ENCODE peak calls at places on chromosome 20, in six cellular contexts. M, W, T, E, P and F are unnamed samples.

GRCh38 chr20:34529742-34530141 is 13.5 kb downstream of the DYNLRB1 start:
- DNase-seq in M (no peak), W (no peak), T (no peak), E (no peak), P (no peak), F (no peak)

GRCh38 chr20:48659888-48660287 is 167.9 kb downstream of the PREX1 start:
- DNase-seq in M (no peak), W (no peak), T (no peak), E (no peak), P (no peak), F (no peak)

GRCh38 chr20:19849341-19850189 is 91.5 kb downstream of the RIN2 start:
- DNase-seq in M (peak; percentile 3), W (peak; percentile 50), T (no peak), E (no peak), P (no peak), F (no peak)

GRCh38 chr20:61640171-61640570 is 388.1 kb downstream of the CDH4 start:
- DNase-seq in M (peak; percentile 21), W (peak; percentile 68), T (no peak), E (no peak), P (peak; percentile 32), F (peak; percentile 58)

GRCh38 chr20:64223526-64224067 is 32.0 kb upstream of the PCMTD2 start:
- DNase-seq in M (peak; percentile 31), W (peak; percentile 24), T (peak; percentile 46), E (no peak), P (no peak), F (peak; percentile 14)

GRCh38 chr20:20060234-20060998 is 8.1 kb downstream of the CFAP61 start:
- DNase-seq in M (no peak), W (no peak), T (no peak), E (no peak), P (no peak), F (no peak)

GRCh38 chr20:53100476-53100911 is 128.3 kb downstream of the TSHZ2 start:
- DNase-seq in M (no peak), W (no peak), T (no peak), E (no peak), P (no peak), F (peak; percentile 49)

GRCh38 chr20:32227744-32228688 is 20.3 kb downstream of the POFUT1 start:
- DNase-seq in M (no peak), W (no peak), T (peak; percentile 36), E (no peak), P (no peak), F (no peak)

GRCh38 chr20:61735503-61735785 is 330.2 kb downstream of the TAF4 start:
- DNase-seq in M (no peak), W (no peak), T (no peak), E (no peak), P (no peak), F (no peak)

GRCh38 chr20:7712661-7713060 is 227.6 kb downstream of the HAO1 start:
- DNase-seq in M (no peak), W (no peak), T (no peak), E (no peak), P (no peak), F (no peak)

GRCh38 chr20:25065044-25065624 is 7.2 kb upstream of the ACSS1 start:
- DNase-seq in M (no peak), W (no peak), T (no peak), E (no peak), P (no peak), F (no peak)

GRCh38 chr20:34262488-34263288 is 21.5 kb downstream of the ASIP start:
- DNase-seq in M (peak; percentile 56), W (peak; percentile 38), T (peak; percentile 48), E (no peak), P (no peak), F (peak; percentile 75)

GRCh38 chr20:36607586-36608387 is 2.2 kb downstream of the RAB5IF start:
- DNase-seq in M (no peak), W (no peak), T (no peak), E (no peak), P (no peak), F (no peak)
- H3K4me3 ChIP-seq in M (peak overlapping the region; percentile 90), W (no peak overlapping the region), T (peak overlapping the region; percentile 84), E (peak overlapping the region; percentile 76), P (no peak overlapping the region), F (no peak overlapping the region)

DNA sequence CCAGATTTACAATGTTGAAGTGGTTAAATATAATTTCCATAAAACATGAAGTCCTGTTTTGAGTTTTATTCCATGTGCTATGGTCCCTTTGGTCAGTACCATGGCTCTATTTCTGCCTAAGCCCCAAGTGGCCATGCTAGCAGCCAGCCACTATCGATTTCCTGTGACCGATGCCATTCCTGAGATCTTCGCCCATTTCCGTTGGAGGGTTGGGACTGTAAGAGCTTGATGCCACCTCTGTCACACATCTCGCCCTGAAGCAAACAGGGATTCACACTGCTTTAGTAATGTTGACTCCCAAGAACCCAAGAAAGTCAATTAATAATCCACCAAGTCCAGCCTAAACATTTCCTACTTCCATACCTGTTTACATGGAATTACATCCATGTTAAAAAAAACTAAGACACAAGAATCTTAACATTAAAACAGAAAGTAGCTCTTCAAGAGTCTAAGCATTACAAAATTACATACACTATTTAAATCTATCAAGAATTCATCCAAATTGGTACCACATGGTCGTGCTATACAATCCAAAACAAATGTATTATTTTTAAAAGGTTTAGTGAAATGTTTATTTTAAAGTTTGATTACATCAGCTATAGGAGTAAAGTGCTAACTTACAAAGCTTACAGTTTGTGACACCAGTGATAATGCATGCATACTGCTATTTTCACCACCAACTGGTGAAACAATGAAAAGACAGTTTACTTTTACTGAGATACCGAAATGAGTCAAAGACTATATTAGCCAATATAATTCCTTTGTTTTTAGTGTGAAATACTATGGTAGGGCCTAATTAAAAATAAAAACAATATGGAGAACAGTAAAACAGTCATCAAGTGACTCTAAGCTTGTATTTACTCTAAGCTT is 2.5 kb downstream of the RBM39 start:
- DNase-seq in M (peak; percentile 53), W (peak; percentile 34), T (no peak), E (no peak), P (no peak), F (peak; percentile 62)
- TF ChIP-seq CTCF in M (no peak), W (peak; percentile 24), T (peak; percentile 25), E (no peak), P (peak; percentile 1), F (peak; percentile 34)

DNA sequence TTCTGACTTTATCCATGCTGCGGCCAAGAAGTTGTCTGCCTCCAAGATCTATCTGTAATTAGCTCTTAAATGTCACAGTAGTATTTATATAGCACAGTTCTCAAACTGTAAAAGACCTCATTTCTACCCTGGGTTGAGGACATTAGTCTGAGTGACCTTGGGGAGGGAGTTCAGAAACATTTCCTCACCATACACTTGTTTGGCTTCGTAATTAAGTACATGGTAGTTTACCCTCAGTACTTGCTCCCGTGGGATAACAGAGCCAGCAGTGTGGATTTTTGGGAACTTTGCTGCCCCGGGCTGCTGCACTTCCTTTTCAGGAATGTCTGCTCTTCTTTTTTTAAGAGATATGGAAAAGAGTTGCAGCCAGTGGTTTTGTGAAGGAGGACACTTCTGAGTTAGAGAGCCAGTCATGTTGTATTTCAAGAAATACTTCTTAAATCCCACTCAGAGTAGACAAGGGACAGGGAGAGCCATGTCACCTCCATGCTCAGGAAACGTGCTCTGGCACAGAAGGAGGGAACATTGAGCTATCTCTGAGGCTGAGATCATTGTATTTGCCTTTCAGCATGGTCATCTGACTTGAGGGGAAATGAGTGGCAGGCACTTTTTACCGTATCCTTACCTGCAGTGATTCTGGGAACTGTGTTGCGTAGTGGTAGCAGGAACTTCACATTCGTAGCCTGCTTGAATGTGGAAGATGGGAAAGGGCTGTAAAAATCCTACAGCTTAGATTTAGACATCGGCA is 33.6 kb downstream of the RPRD1B start:
- DNase-seq in M (no peak), W (no peak), T (no peak), E (no peak), P (no peak), F (no peak)
- H3K4me3 ChIP-seq in M (no peak overlapping the region), W (no peak overlapping the region), T (no peak overlapping the region), E (no peak overlapping the region), P (no peak overlapping the region), F (no peak overlapping the region)

DNA sequence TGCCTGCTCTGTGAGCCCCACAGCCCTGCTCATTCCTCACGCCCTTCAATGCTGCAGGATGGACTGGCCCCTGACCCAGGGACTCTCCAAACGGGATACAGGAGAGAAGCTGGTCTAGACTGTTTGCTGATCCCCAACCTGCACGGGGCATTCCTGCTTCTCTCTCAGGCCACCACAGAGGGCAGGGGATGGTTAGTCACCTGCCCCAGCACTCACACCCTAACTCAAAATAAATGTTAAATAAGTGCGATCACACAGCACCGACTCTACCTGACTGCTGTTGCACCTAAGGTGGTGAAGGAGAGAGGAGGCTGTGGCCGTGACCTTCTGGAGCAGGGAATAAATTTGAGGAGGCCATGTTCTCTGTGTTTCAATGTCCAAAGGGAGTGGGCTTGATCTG is 39.9 kb upstream of the TGM6 start:
- DNase-seq in M (no peak), W (no peak), T (no peak), E (no peak), P (no peak), F (no peak)
- TF ChIP-seq CTCF in M (no peak), W (no peak), T (no peak), E (no peak), P (no peak), F (no peak)

GRCh38 chr20:30491016-30491415 is 766.4 kb upstream of the DEFB115 start:
- DNase-seq in M (no peak), W (no peak), T (no peak), E (no peak), P (no peak), F (no peak)

GRCh38 chr20:30486103-30486478 is 771.4 kb upstream of the DEFB115 start:
- DNase-seq in M (no peak), W (no peak), T (no peak), E (no peak), P (no peak), F (no peak)

GRCh38 chr20:30487947-30488926 is 769.2 kb upstream of the DEFB115 start:
- DNase-seq in M (no peak), W (no peak), T (no peak), E (no peak), P (no peak), F (no peak)

GRCh38 chr20:30488941-30489601 is 768.4 kb upstream of the DEFB115 start:
- DNase-seq in M (no peak), W (no peak), T (no peak), E (no peak), P (no peak), F (no peak)

DNA sequence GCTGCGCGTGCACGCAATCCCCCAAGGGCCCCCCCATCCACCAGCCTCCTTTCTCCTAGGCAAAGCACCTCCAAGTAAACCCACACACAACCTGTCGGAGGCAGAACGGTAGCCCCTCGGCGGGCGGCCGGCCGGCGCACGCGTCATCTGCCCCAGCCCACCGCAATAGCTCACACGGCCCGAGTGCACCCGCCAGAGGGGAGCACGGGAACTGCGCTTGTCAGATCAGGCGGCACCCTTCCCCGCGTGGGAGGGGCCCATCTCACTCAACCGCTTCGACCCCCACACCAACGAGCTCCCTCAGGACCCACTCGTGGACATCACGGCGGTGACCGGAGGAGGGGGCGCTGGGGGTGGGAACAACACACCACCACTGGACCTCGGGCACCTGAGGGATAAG is 767.9 kb upstream of the DEFB115 start:
- DNase-seq in M (no peak), W (no peak), T (no peak), E (no peak), P (no peak), F (no peak)
- H3K4me3 ChIP-seq in M (no peak overlapping the region), W (no peak overlapping the region), T (peak overlapping the region; percentile 44), E (no peak overlapping the region), P (no peak overlapping the region), F (no peak overlapping the region)